ENCODE peak calls at places on chromosomes 6 and 20, in six cellular contexts. E, S, Y, I, R and H are unnamed samples.
A peak's percentile ranks its signal among the peaks of the same experiment; 100 is the strongest.

GRCh38 chr6:33599413-33599911 is 19.4 kb upstream of the BAK1 start:
- DNase-seq in E (no peak), I (no peak), R (no peak), Y (no peak), S (no peak), H (no peak)

GRCh38 chr20:7627734-7628663 is 312.3 kb downstream of the HAO1 start:
- DNase-seq in E (no peak), R (no peak), Y (no peak), S (no peak), I (no peak), H (no peak)

GRCh38 chr6:87522686-87523085 is 49.9 kb downstream of the SLC35A1 start:
- DNase-seq in R (no peak), Y (no peak), E (no peak), S (no peak), I (no peak), H (no peak)

GRCh38 chr6:158963020-158963808 is 36.8 kb downstream of the RSPH3 start:
- DNase-seq in E (no peak), S (no peak), Y (no peak), R (no peak), I (no peak), H (no peak)

GRCh38 chr6:73691512-73691911 is 4.5 kb upstream of the CD109 start:
- DNase-seq in I (no peak), E (no peak), R (no peak), Y (no peak), S (no peak), H (no peak)

GRCh38 chr20:53513168-53513488 is 80.5 kb downstream of the ZNF217 start:
- DNase-seq in R (no peak), I (no peak), E (no peak), Y (no peak), S (no peak), H (no peak)

GRCh38 chr6:30200551-30201281 is 12.5 kb downstream of the TRIM26 start:
- DNase-seq in S (no peak), R (no peak), I (peak; percentile 82), Y (no peak), E (no peak), H (no peak)

GRCh38 chr6:13559968-13560650 is 14.3 kb upstream of the SIRT5 start:
- DNase-seq in S (no peak), R (no peak), E (no peak), Y (no peak), I (no peak), H (no peak)

GRCh38 chr20:25397827-25398226 is 7.2 kb upstream of the ABHD12 start:
- DNase-seq in E (no peak), R (no peak), I (no peak), S (no peak), Y (no peak), H (no peak)

GRCh38 chr6:154842828-154843227 is 109.6 kb downstream of the SCAF8 start:
- DNase-seq in Y (no peak), R (no peak), S (no peak), I (no peak), E (no peak), H (no peak)

GRCh38 chr20:44810391-44811149 is at the start of gene RIMS4:
- DNase-seq in E (peak; percentile 20), Y (no peak), R (no peak), S (peak; percentile 76), I (no peak), H (no peak)

GRCh38 chr6:45608252-45608911 is 230.6 kb upstream of the SUPT3H start:
- DNase-seq in E (no peak), Y (no peak), S (no peak), R (no peak), I (no peak), H (no peak)

GRCh38 chr6:67933278-67933677 is 701.8 kb upstream of the ADGRB3 start:
- DNase-seq in Y (no peak), E (no peak), R (no peak), I (no peak), S (peak; percentile 4), H (no peak)

GRCh38 chr20:50913976-50914375 is 17.3 kb downstream of the ADNP start:
- DNase-seq in I (no peak), S (no peak), E (no peak), R (no peak), Y (no peak), H (no peak)

GRCh38 chr6:154847318-154847717 is 114.1 kb downstream of the SCAF8 start:
- DNase-seq in Y (no peak), R (no peak), I (no peak), S (no peak), E (no peak), H (no peak)

GRCh38 chr6:21596379-21597242 is 3.1 kb downstream of the SOX4 start:
- DNase-seq in Y (peak; percentile 22), E (peak; percentile 49), R (peak; percentile 54), I (peak; percentile 17), S (peak; percentile 76), H (peak; percentile 83)

GRCh38 chr20:47789081-47789998 is 4.1 kb upstream of the SULF2 start:
- DNase-seq in Y (no peak), R (no peak), E (peak; percentile 20), I (no peak), S (peak; percentile 26), H (no peak)

GRCh38 chr6:42692151-42692911 is 30.1 kb downstream of the PRPH2 start:
- DNase-seq in R (no peak), I (no peak), E (no peak), Y (peak; percentile 61), S (no peak), H (no peak)

GRCh38 chr6:134247271-134247833 is 70.6 kb downstream of the SGK1 start:
- DNase-seq in I (peak; percentile 1), E (no peak), R (no peak), Y (no peak), S (no peak), H (peak; percentile 76)

GRCh38 chr6:36399970-36400369 is 12.5 kb upstream of the ETV7 start:
- DNase-seq in I (no peak), S (no peak), Y (no peak), E (no peak), R (no peak), H (no peak)

GRCh38 chr6:18533793-18534192 is 146.6 kb downstream of the RNF144B start:
- DNase-seq in R (no peak), I (no peak), S (no peak), E (no peak), Y (no peak), H (no peak)

GRCh38 chr6:108581237-108581931 is 20.7 kb downstream of the FOXO3 start:
- DNase-seq in Y (peak; percentile 42), E (no peak), I (peak; percentile 52), R (no peak), S (no peak), H (no peak)

GRCh38 chr6:2797564-2798014 is 32.4 kb downstream of the WRNIP1 start:
- DNase-seq in I (peak; percentile 44), E (no peak), S (no peak), Y (no peak), R (peak; percentile 54), H (no peak)

GRCh38 chr6:35401514-35401913 is 50.6 kb upstream of the FANCE start:
- DNase-seq in E (no peak), R (peak; percentile 56), S (no peak), Y (no peak), I (no peak), H (no peak)

GRCh38 chr6:137765044-137765443 is 102.0 kb upstream of the TNFAIP3 start:
- DNase-seq in E (no peak), R (no peak), Y (no peak), I (no peak), S (no peak), H (no peak)

GRCh38 chr20:39009348-39009747 is 47.2 kb downstream of the DHX35 start:
- DNase-seq in E (no peak), I (no peak), R (no peak), S (no peak), Y (no peak), H (no peak)

GRCh38 chr20:51928931-51929330 is 126.6 kb upstream of the SALL4 start:
- DNase-seq in E (no peak), I (no peak), S (no peak), Y (no peak), R (no peak), H (no peak)

GRCh38 chr6:2976060-2976459 is 4.7 kb upstream of the SERPINB6 start:
- DNase-seq in S (no peak), Y (no peak), R (no peak), E (no peak), I (no peak), H (no peak)

DNA sequence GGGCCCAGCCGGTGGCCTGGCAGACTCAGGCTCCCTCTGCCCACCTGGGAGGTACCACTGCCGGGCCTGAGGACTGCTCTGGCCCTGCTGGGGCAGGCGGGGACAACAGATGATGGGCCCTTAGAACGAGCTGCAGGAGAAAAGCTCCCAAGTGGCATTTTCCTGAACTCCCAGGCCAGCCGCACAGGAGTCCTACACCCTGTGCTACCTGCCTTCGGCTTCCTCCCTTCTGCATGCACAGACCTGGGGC is 41.3 kb downstream of the DSTN start:
- DNase-seq in S (no peak), Y (no peak), I (no peak), R (no peak), E (no peak), H (no peak)
- TF ChIP-seq CTCF in S (no peak), Y (no peak), I (no peak), R (peak; percentile 25), E (no peak), H (no peak)

GRCh38 chr6:37700266-37700973 is 2.7 kb upstream of the MDGA1 start:
- DNase-seq in Y (no peak), I (no peak), E (no peak), S (no peak), R (no peak), H (no peak)

GRCh38 chr6:37704066-37704465 is 6.4 kb upstream of the MDGA1 start:
- DNase-seq in R (no peak), E (no peak), I (no peak), Y (no peak), S (no peak), H (no peak)

GRCh38 chr6:37704923-37705238 is 7.2 kb upstream of the MDGA1 start:
- DNase-seq in I (no peak), Y (no peak), R (no peak), E (no peak), S (no peak), H (no peak)

GRCh38 chr6:37699138-37699766 is 1.6 kb upstream of the MDGA1 start:
- DNase-seq in I (no peak), R (peak; percentile 68), S (no peak), Y (peak; percentile 36), E (no peak), H (no peak)

GRCh38 chr6:37702314-37702713 is 4.6 kb upstream of the MDGA1 start:
- DNase-seq in R (no peak), S (no peak), Y (no peak), I (no peak), E (no peak), H (no peak)
- TF ChIP-seq CTCF in R (no peak), S (no peak), Y (no peak), I (no peak), E (peak; percentile 35), H (no peak)

GRCh38 chr6:92122746-92123145 is 1296.6 kb downstream of the EPHA7 start:
- DNase-seq in Y (no peak), I (no peak), R (no peak), E (no peak), S (no peak), H (no peak)
- TF ChIP-seq CTCF in Y (no peak), I (peak; percentile 0), R (no peak), E (peak; percentile 66), S (peak; percentile 28), H (no peak)

DNA sequence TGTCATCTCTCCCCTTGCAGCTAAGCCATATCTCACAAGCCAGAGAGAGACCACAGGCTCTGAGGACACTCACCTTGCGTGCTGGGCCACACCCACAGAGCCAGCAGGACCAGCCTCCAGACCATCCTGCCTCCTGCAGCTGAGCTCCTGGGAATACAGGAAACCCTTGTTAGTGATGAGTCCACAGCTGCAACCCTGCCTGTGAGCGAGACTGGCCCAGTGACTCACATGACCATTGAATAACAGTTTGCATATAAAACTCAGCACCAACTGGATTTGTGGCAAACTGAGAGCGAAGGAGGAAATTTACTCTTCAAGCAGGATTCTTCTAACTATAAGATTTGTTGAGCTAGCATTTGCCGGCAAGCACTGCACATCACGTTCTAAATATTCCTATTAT is 3.0 kb downstream of the THBS2 start:
- DNase-seq in S (no peak), R (no peak), Y (no peak), E (no peak), I (no peak), H (no peak)
- TF ChIP-seq CTCF in S (no peak), R (no peak), Y (no peak), E (no peak), I (no peak), H (no peak)